ENCODE peak calls at places on chromosome 3, in seven cellular contexts. Q, N, G, E, J, L and K are unnamed samples.

GRCh38 chr3:55780913-55781312 is 293.8 kb upstream of the WNT5A start:
- DNase-seq in Q (no peak), N (no peak), G (no peak), E (no peak), J (no peak), L (no peak), K (no peak)

GRCh38 chr3:72520690-72521308 is 327.4 kb downstream of the SHQ1 start:
- DNase-seq in Q (peak), N (peak), G (no peak), E (no peak), J (peak), L (peak), K (no peak)

GRCh38 chr3:73727117-73727802 is 102.5 kb upstream of the PDZRN3 start:
- DNase-seq in Q (no peak), N (no peak), G (no peak), E (no peak), J (no peak), L (no peak), K (no peak)

GRCh38 chr3:37619568-37619967 is 242.1 kb upstream of the CTDSPL start:
- DNase-seq in Q (no peak), N (no peak), G (no peak), E (no peak), J (no peak), L (no peak), K (no peak)

GRCh38 chr3:37944243-37944955 is 46.2 kb upstream of the VILL start:
- DNase-seq in Q (no peak), N (no peak), G (no peak), E (peak), J (no peak), L (no peak), K (no peak)

GRCh38 chr3:168961271-168961670 is 702.2 kb downstream of the MECOM start:
- DNase-seq in Q (no peak), N (no peak), G (no peak), E (no peak), J (no peak), L (no peak), K (no peak)

GRCh38 chr3:153513236-153513635 is 351.2 kb downstream of the RAP2B start:
- DNase-seq in Q (no peak), N (no peak), G (no peak), E (peak), J (no peak), L (no peak), K (no peak)

GRCh38 chr3:37703633-37704032 is 158.0 kb upstream of the CTDSPL start:
- DNase-seq in Q (no peak), N (no peak), G (no peak), E (no peak), J (no peak), L (no peak), K (no peak)

GRCh38 chr3:151501905-151502615 is 41.2 kb upstream of the IGSF10 start:
- DNase-seq in Q (no peak), N (no peak), G (no peak), E (no peak), J (no peak), L (no peak), K (no peak)

GRCh38 chr3:58434990-58435389 is 1.4 kb upstream of the PDHB start:
- DNase-seq in Q (no peak), N (no peak), G (no peak), E (no peak), J (no peak), L (no peak), K (no peak)

GRCh38 chr3:71369733-71370391 is 213.7 kb downstream of the FOXP1 start:
- DNase-seq in Q (no peak), N (no peak), G (no peak), E (no peak), J (no peak), L (no peak), K (no peak)

GRCh38 chr3:53846134-53846850 is at the start of the genes CHDH and IL17RB:
- DNase-seq in Q (no peak), N (peak), G (no peak), E (peak), J (peak), L (no peak), K (peak)

GRCh38 chr3:194496217-194496881 is 9.5 kb upstream of the ATP13A3 start:
- DNase-seq in Q (no peak), N (no peak), G (peak), E (no peak), J (no peak), L (no peak), K (no peak)

GRCh38 chr3:157201648-157202278 is 41.8 kb upstream of the CCNL1 start:
- DNase-seq in Q (no peak), N (peak), G (no peak), E (peak), J (peak), L (no peak), K (no peak)

GRCh38 chr3:52471371-52472238 is 16.2 kb downstream of the NISCH start:
- DNase-seq in Q (no peak), N (no peak), G (peak), E (peak), J (peak), L (no peak), K (no peak)

GRCh38 chr3:160704006-160704405 is 27.0 kb downstream of the ARL14 start:
- DNase-seq in Q (no peak), N (no peak), G (no peak), E (no peak), J (no peak), L (no peak), K (no peak)

GRCh38 chr3:13556937-13557336 is 8.0 kb downstream of the FBLN2 start:
- DNase-seq in Q (no peak), N (no peak), G (no peak), E (no peak), J (no peak), L (no peak), K (no peak)

GRCh38 chr3:118628704-118629341 is 405.8 kb downstream of the IGSF11 start:
- DNase-seq in Q (peak), N (peak), G (peak), E (peak), J (peak), L (no peak), K (no peak)

GRCh38 chr3:155312781-155313180 is 19.3 kb upstream of the STRIT1 start:
- DNase-seq in Q (no peak), N (no peak), G (no peak), E (no peak), J (no peak), L (no peak), K (no peak)

GRCh38 chr3:198028718-198029117 is 68.7 kb downstream of the LMLN start:
- DNase-seq in Q (no peak), N (no peak), G (no peak), E (no peak), J (no peak), L (no peak), K (no peak)

GRCh38 chr3:129087138-129087702 is 26.6 kb downstream of the GP9 start:
- DNase-seq in Q (no peak), N (no peak), G (no peak), E (no peak), J (no peak), L (no peak), K (no peak)

GRCh38 chr3:197942956-197943556 is 6.9 kb upstream of the RPL35A start:
- DNase-seq in Q (peak), N (peak), G (peak), E (peak), J (peak), L (no peak), K (no peak)

GRCh38 chr3:30232142-30232541 is 374.3 kb upstream of the TGFBR2 start:
- DNase-seq in Q (no peak), N (no peak), G (peak), E (no peak), J (no peak), L (no peak), K (no peak)

GRCh38 chr3:72397586-72397985 is 450.7 kb downstream of the SHQ1 start:
- DNase-seq in Q (no peak), N (no peak), G (no peak), E (no peak), J (no peak), L (no peak), K (no peak)

GRCh38 chr3:167821248-167821805 is 85.8 kb downstream of the SERPINI1 start:
- DNase-seq in Q (no peak), N (no peak), G (no peak), E (no peak), J (no peak), L (no peak), K (no peak)

GRCh38 chr3:190001426-190001825 is 119.3 kb downstream of the P3H2 start:
- DNase-seq in Q (no peak), N (no peak), G (no peak), E (no peak), J (no peak), L (no peak), K (no peak)

GRCh38 chr3:160982497-160982896 is 122.7 kb downstream of the B3GALNT1 start:
- DNase-seq in Q (no peak), N (no peak), G (no peak), E (no peak), J (peak), L (no peak), K (no peak)

GRCh38 chr3:138338244-138338643 is 8.6 kb upstream of the NME9 start:
- DNase-seq in Q (no peak), N (no peak), G (no peak), E (no peak), J (no peak), L (no peak), K (no peak)

GRCh38 chr3:42649006-42649405 is 4.5 kb upstream of the ZBTB47 start:
- DNase-seq in Q (no peak), N (no peak), G (no peak), E (no peak), J (no peak), L (no peak), K (no peak)

GRCh38 chr3:48962939-48963338 is 27.1 kb upstream of the P4HTM start:
- DNase-seq in Q (no peak), N (no peak), G (no peak), E (no peak), J (no peak), L (no peak), K (no peak)

GRCh38 chr3:52268036-52268435 is 10.4 kb downstream of the WDR82 start:
- DNase-seq in Q (no peak), N (no peak), G (no peak), E (no peak), J (no peak), L (peak), K (no peak)

GRCh38 chr3:7112523-7113056 is 251.7 kb downstream of the GRM7 start:
- DNase-seq in Q (no peak), N (no peak), G (no peak), E (peak), J (no peak), L (no peak), K (no peak)

GRCh38 chr3:105367063-105367405 is 325 bp downstream of the ALCAM start:
- DNase-seq in Q (peak), N (peak), G (peak), E (no peak), J (peak), L (peak), K (no peak)

GRCh38 chr3:74883690-74884089 is 269.2 kb upstream of the CNTN3 start:
- DNase-seq in Q (no peak), N (no peak), G (no peak), E (peak), J (no peak), L (no peak), K (no peak)